ENCODE peak calls at places on chromosome 11, in six cellular contexts. I, S, L, J, B and P are unnamed samples.

GRCh38 chr11:6452219-6452618 is 11.4 kb upstream of the HPX start:
- DNase-seq in I (no peak), S (no peak), L (no peak), J (no peak), B (no peak), P (no peak)

GRCh38 chr11:3107608-3108182 is 50.5 kb upstream of the CARS1 start:
- DNase-seq in I (no peak), S (no peak), L (no peak), J (no peak), B (no peak), P (peak)

GRCh38 chr11:72739240-72740059 is 12.8 kb downstream of the ARAP1 start:
- DNase-seq in I (no peak), S (no peak), L (no peak), J (peak), B (no peak), P (no peak)

GRCh38 chr11:125168875-125169537 is 4.5 kb downstream of the PKNOX2 start:
- DNase-seq in I (no peak), S (no peak), L (no peak), J (no peak), B (no peak), P (no peak)

GRCh38 chr11:2689551-2690260 is 10.1 kb downstream of the KCNQ1OT1 start:
- DNase-seq in I (no peak), S (no peak), L (no peak), J (peak), B (no peak), P (peak)

GRCh38 chr11:126378763-126379162 is 23.3 kb downstream of the ST3GAL4 start:
- DNase-seq in I (no peak), S (no peak), L (no peak), J (no peak), B (no peak), P (no peak)

GRCh38 chr11:45924036-45924915 is 1.8 kb downstream of the LARGE2 start:
- DNase-seq in I (no peak), S (no peak), L (no peak), J (no peak), B (no peak), P (peak)

GRCh38 chr11:47351159-47352126 is 1.1 kb downstream of the MYBPC3 start:
- DNase-seq in I (no peak), S (no peak), L (no peak), J (peak), B (no peak), P (no peak)

GRCh38 chr11:877565-877964 is 33.0 kb downstream of the CHID1 start:
- DNase-seq in I (no peak), S (no peak), L (peak), J (no peak), B (peak), P (no peak)

GRCh38 chr11:123180166-123180565 is 14.9 kb downstream of the CLMP start:
- DNase-seq in I (no peak), S (no peak), L (no peak), J (no peak), B (no peak), P (no peak)

GRCh38 chr11:125463590-125464265 is 32.3 kb downstream of the FEZ1 start:
- DNase-seq in I (no peak), S (no peak), L (no peak), J (no peak), B (no peak), P (no peak)

GRCh38 chr11:37571248-37571647 is 973.2 kb upstream of the RAG2 start:
- DNase-seq in I (no peak), S (no peak), L (no peak), J (no peak), B (no peak), P (no peak)

GRCh38 chr11:25183436-25183835 is 686.6 kb downstream of the LUZP2 start:
- DNase-seq in I (no peak), S (no peak), L (no peak), J (no peak), B (no peak), P (no peak)

GRCh38 chr11:8097062-8097814 is 16.2 kb downstream of the TUB start:
- DNase-seq in I (peak), S (no peak), L (no peak), J (no peak), B (no peak), P (no peak)

GRCh38 chr11:39327302-39327701 is 2132.2 kb downstream of the LRRC4C start:
- DNase-seq in I (no peak), S (no peak), L (no peak), J (no peak), B (no peak), P (no peak)

GRCh38 chr11:35711173-35711910 is 48.8 kb downstream of the TRIM44 start:
- DNase-seq in I (no peak), S (no peak), L (no peak), J (no peak), B (no peak), P (no peak)

GRCh38 chr11:393219-394033 is 583 bp upstream of the PKP3 start:
- DNase-seq in I (no peak), S (no peak), L (no peak), J (no peak), B (no peak), P (no peak)

GRCh38 chr11:126585388-126586302 is 230.2 kb downstream of the ST3GAL4 start:
- DNase-seq in I (peak), S (peak), L (no peak), J (peak), B (peak), P (peak)

GRCh38 chr11:6572215-6572614 is 31.2 kb downstream of the RRP8 start:
- DNase-seq in I (no peak), S (no peak), L (no peak), J (no peak), B (no peak), P (no peak)

GRCh38 chr11:132072880-132073213 is 702.4 kb downstream of the NTM start:
- DNase-seq in I (no peak), S (no peak), L (no peak), J (no peak), B (no peak), P (no peak)

GRCh38 chr11:14698771-14699170 is 55.2 kb downstream of the PDE3B start:
- DNase-seq in I (no peak), S (no peak), L (no peak), J (no peak), B (no peak), P (no peak)

GRCh38 chr11:129440028-129440630 is 64.5 kb downstream of the BARX2 start:
- DNase-seq in I (no peak), S (no peak), L (no peak), J (no peak), B (no peak), P (no peak)